ENCODE peak calls at places on chromosomes 5 and 9, in ten cellular contexts. One of them, this sample, is unnamed.

GRCh38 chr5:148780711-148781110 is 45.7 kb upstream of the ADRB2 start:
- DNase-seq in activated CD4-positive, alpha-beta T cell treated with anti-CD3 and anti-CD28 coated beads for 48 hours: no peak
- DNase-seq in RWPE1: no peak
- DNase-seq in GM12891: no peak
- DNase-seq in GM12865: no peak
- DNase-seq in stomach: no peak
- DNase-seq in effector memory CD8-positive, alpha-beta T cell: no peak
- DNase-seq in stimulated activated CD4-positive, alpha-beta T cell treated with anti-CD3 and anti-CD28 coated beads, Interleukin-1b, Interleukin-23, amount 100 ng/mL, for 1 hour: no peak
- DNase-seq in iris pigment epithelial cell: no peak
- DNase-seq in fibroblast of pulmonary artery: no peak
- DNase-seq in this sample: no peak

GRCh38 chr5:132476853-132477729 is 13.5 kb downstream of the IRF1 start:
- DNase-seq in stomach: no peak
- DNase-seq in RWPE1: no peak
- DNase-seq in fibroblast of pulmonary artery: no peak
- DNase-seq in iris pigment epithelial cell: no peak
- DNase-seq in activated CD4-positive, alpha-beta T cell treated with anti-CD3 and anti-CD28 coated beads for 48 hours: peak; percentile 5
- DNase-seq in stimulated activated CD4-positive, alpha-beta T cell treated with anti-CD3 and anti-CD28 coated beads, Interleukin-1b, Interleukin-23, amount 100 ng/mL, for 1 hour: no peak
- DNase-seq in GM12891: no peak
- DNase-seq in effector memory CD8-positive, alpha-beta T cell: peak; percentile 20
- DNase-seq in GM12865: no peak
- DNase-seq in this sample: no peak

GRCh38 chr5:159533197-159533596 is 202.9 kb upstream of the IL12B start:
- DNase-seq in stimulated activated CD4-positive, alpha-beta T cell treated with anti-CD3 and anti-CD28 coated beads, Interleukin-1b, Interleukin-23, amount 100 ng/mL, for 1 hour: no peak
- DNase-seq in GM12865: no peak
- DNase-seq in RWPE1: no peak
- DNase-seq in effector memory CD8-positive, alpha-beta T cell: no peak
- DNase-seq in activated CD4-positive, alpha-beta T cell treated with anti-CD3 and anti-CD28 coated beads for 48 hours: no peak
- DNase-seq in iris pigment epithelial cell: peak; percentile 96
- DNase-seq in stomach: no peak
- DNase-seq in GM12891: no peak
- DNase-seq in fibroblast of pulmonary artery: no peak
- DNase-seq in this sample: no peak

GRCh38 chr5:163383754-163384153 is 53.6 kb upstream of the CCNG1 start:
- DNase-seq in activated CD4-positive, alpha-beta T cell treated with anti-CD3 and anti-CD28 coated beads for 48 hours: no peak
- DNase-seq in GM12865: no peak
- DNase-seq in effector memory CD8-positive, alpha-beta T cell: no peak
- DNase-seq in iris pigment epithelial cell: no peak
- DNase-seq in GM12891: no peak
- DNase-seq in stimulated activated CD4-positive, alpha-beta T cell treated with anti-CD3 and anti-CD28 coated beads, Interleukin-1b, Interleukin-23, amount 100 ng/mL, for 1 hour: no peak
- DNase-seq in fibroblast of pulmonary artery: no peak
- DNase-seq in stomach: no peak
- DNase-seq in RWPE1: no peak
- DNase-seq in this sample: no peak

GRCh38 chr5:57595530-57596098 is 113.0 kb upstream of the ACTBL2 start:
- DNase-seq in stomach: no peak
- DNase-seq in effector memory CD8-positive, alpha-beta T cell: no peak
- DNase-seq in stimulated activated CD4-positive, alpha-beta T cell treated with anti-CD3 and anti-CD28 coated beads, Interleukin-1b, Interleukin-23, amount 100 ng/mL, for 1 hour: no peak
- DNase-seq in fibroblast of pulmonary artery: no peak
- DNase-seq in activated CD4-positive, alpha-beta T cell treated with anti-CD3 and anti-CD28 coated beads for 48 hours: no peak
- DNase-seq in GM12891: no peak
- DNase-seq in iris pigment epithelial cell: no peak
- DNase-seq in RWPE1: no peak
- DNase-seq in GM12865: no peak
- DNase-seq in this sample: no peak

GRCh38 chr5:14942212-14942611 is 70.6 kb upstream of the ANKH start:
- DNase-seq in iris pigment epithelial cell: no peak
- DNase-seq in GM12891: no peak
- DNase-seq in fibroblast of pulmonary artery: no peak
- DNase-seq in stomach: no peak
- DNase-seq in activated CD4-positive, alpha-beta T cell treated with anti-CD3 and anti-CD28 coated beads for 48 hours: no peak
- DNase-seq in stimulated activated CD4-positive, alpha-beta T cell treated with anti-CD3 and anti-CD28 coated beads, Interleukin-1b, Interleukin-23, amount 100 ng/mL, for 1 hour: no peak
- DNase-seq in GM12865: no peak
- DNase-seq in effector memory CD8-positive, alpha-beta T cell: no peak
- DNase-seq in RWPE1: no peak
- DNase-seq in this sample: no peak

GRCh38 chr5:170108266-170108785 is 2.6 kb downstream of the FOXI1 start:
- DNase-seq in RWPE1: no peak
- DNase-seq in stomach: no peak
- DNase-seq in GM12865: no peak
- DNase-seq in iris pigment epithelial cell: no peak
- DNase-seq in GM12891: no peak
- DNase-seq in activated CD4-positive, alpha-beta T cell treated with anti-CD3 and anti-CD28 coated beads for 48 hours: no peak
- DNase-seq in stimulated activated CD4-positive, alpha-beta T cell treated with anti-CD3 and anti-CD28 coated beads, Interleukin-1b, Interleukin-23, amount 100 ng/mL, for 1 hour: no peak
- DNase-seq in fibroblast of pulmonary artery: no peak
- DNase-seq in effector memory CD8-positive, alpha-beta T cell: no peak
- DNase-seq in this sample: no peak

GRCh38 chr9:37998881-37999311 is 70.1 kb downstream of the SHB start:
- DNase-seq in stimulated activated CD4-positive, alpha-beta T cell treated with anti-CD3 and anti-CD28 coated beads, Interleukin-1b, Interleukin-23, amount 100 ng/mL, for 1 hour: no peak
- DNase-seq in fibroblast of pulmonary artery: no peak
- DNase-seq in RWPE1: no peak
- DNase-seq in effector memory CD8-positive, alpha-beta T cell: no peak
- DNase-seq in iris pigment epithelial cell: peak; percentile 50
- DNase-seq in GM12865: no peak
- DNase-seq in GM12891: no peak
- DNase-seq in activated CD4-positive, alpha-beta T cell treated with anti-CD3 and anti-CD28 coated beads for 48 hours: no peak
- DNase-seq in stomach: no peak
- DNase-seq in this sample: no peak

GRCh38 chr9:34513567-34514214 is 9.1 kb downstream of the ENHO start:
- DNase-seq in GM12865: no peak
- DNase-seq in effector memory CD8-positive, alpha-beta T cell: no peak
- DNase-seq in stomach: peak; percentile 38
- DNase-seq in stimulated activated CD4-positive, alpha-beta T cell treated with anti-CD3 and anti-CD28 coated beads, Interleukin-1b, Interleukin-23, amount 100 ng/mL, for 1 hour: no peak
- DNase-seq in fibroblast of pulmonary artery: peak; percentile 8
- DNase-seq in GM12891: no peak
- DNase-seq in iris pigment epithelial cell: no peak
- DNase-seq in activated CD4-positive, alpha-beta T cell treated with anti-CD3 and anti-CD28 coated beads for 48 hours: no peak
- DNase-seq in RWPE1: no peak
- DNase-seq in this sample: no peak

GRCh38 chr5:1468247-1468612 is 23.0 kb upstream of the SLC6A3 start:
- DNase-seq in stimulated activated CD4-positive, alpha-beta T cell treated with anti-CD3 and anti-CD28 coated beads, Interleukin-1b, Interleukin-23, amount 100 ng/mL, for 1 hour: no peak
- DNase-seq in GM12865: no peak
- DNase-seq in iris pigment epithelial cell: peak; percentile 22
- DNase-seq in activated CD4-positive, alpha-beta T cell treated with anti-CD3 and anti-CD28 coated beads for 48 hours: peak; percentile 46
- DNase-seq in RWPE1: no peak
- DNase-seq in effector memory CD8-positive, alpha-beta T cell: no peak
- DNase-seq in GM12891: no peak
- DNase-seq in fibroblast of pulmonary artery: peak; percentile 37
- DNase-seq in stomach: no peak
- DNase-seq in this sample: peak; percentile 8

GRCh38 chr5:10563940-10564837 is at the start of gene ANKRD33B:
- DNase-seq in GM12891: peak; percentile 81
- DNase-seq in effector memory CD8-positive, alpha-beta T cell: peak; percentile 68
- DNase-seq in GM12865: peak; percentile 92
- DNase-seq in fibroblast of pulmonary artery: peak; percentile 61
- DNase-seq in stimulated activated CD4-positive, alpha-beta T cell treated with anti-CD3 and anti-CD28 coated beads, Interleukin-1b, Interleukin-23, amount 100 ng/mL, for 1 hour: peak; percentile 70
- DNase-seq in iris pigment epithelial cell: peak; percentile 74
- DNase-seq in stomach: peak; percentile 49
- DNase-seq in activated CD4-positive, alpha-beta T cell treated with anti-CD3 and anti-CD28 coated beads for 48 hours: peak; percentile 82
- DNase-seq in RWPE1: peak; percentile 63
- DNase-seq in this sample: peak; percentile 67

This sample was measured in T follicular helper cell.